ENCODE peak calls at places on chromosomes 3 and 15, in ten cellular contexts. One of them, this sample, is unnamed.

GRCh38 chr3:57555316-57555715 is 758 bp upstream of the PDE12 start:
- DNase-seq in M059J: no peak
- DNase-seq in GM23248: peak
- DNase-seq in iPS-NIHi11: no peak
- DNase-seq in Caki2: no peak
- DNase-seq in caudate nucleus: no peak
- DNase-seq in retina: no peak
- DNase-seq in astrocyte of the cerebellum: no peak
- DNase-seq in stimulated activated CD4-positive, alpha-beta T cell treated with anti-CD3 and anti-CD28 coated beads, Interleukin-1b, Interleukin-23, amount 100 ng/mL, for 24 hours: no peak
- DNase-seq in activated gamma-delta T cell treated with Interleukin-2 at 50 U/mL for 16 hours: no peak
- DNase-seq in this sample: no peak

GRCh38 chr3:134339331-134339730 is 34.9 kb downstream of the AMOTL2 start:
- DNase-seq in M059J: no peak
- DNase-seq in GM23248: no peak
- DNase-seq in iPS-NIHi11: no peak
- DNase-seq in Caki2: no peak
- DNase-seq in caudate nucleus: no peak
- DNase-seq in retina: no peak
- DNase-seq in astrocyte of the cerebellum: no peak
- DNase-seq in stimulated activated CD4-positive, alpha-beta T cell treated with anti-CD3 and anti-CD28 coated beads, Interleukin-1b, Interleukin-23, amount 100 ng/mL, for 24 hours: no peak
- DNase-seq in activated gamma-delta T cell treated with Interleukin-2 at 50 U/mL for 16 hours: no peak
- DNase-seq in this sample: no peak

GRCh38 chr3:66971891-66972551 is 26.1 kb upstream of the KBTBD8 start:
- DNase-seq in M059J: peak
- DNase-seq in GM23248: peak
- DNase-seq in iPS-NIHi11: peak
- DNase-seq in Caki2: peak
- DNase-seq in caudate nucleus: peak
- DNase-seq in retina: peak
- DNase-seq in astrocyte of the cerebellum: peak
- DNase-seq in stimulated activated CD4-positive, alpha-beta T cell treated with anti-CD3 and anti-CD28 coated beads, Interleukin-1b, Interleukin-23, amount 100 ng/mL, for 24 hours: peak
- DNase-seq in activated gamma-delta T cell treated with Interleukin-2 at 50 U/mL for 16 hours: peak
- DNase-seq in this sample: peak

GRCh38 chr3:186200746-186201145 is 91.9 kb upstream of the ETV5 start:
- DNase-seq in M059J: no peak
- DNase-seq in GM23248: no peak
- DNase-seq in iPS-NIHi11: no peak
- DNase-seq in Caki2: no peak
- DNase-seq in caudate nucleus: peak
- DNase-seq in retina: no peak
- DNase-seq in astrocyte of the cerebellum: no peak
- DNase-seq in stimulated activated CD4-positive, alpha-beta T cell treated with anti-CD3 and anti-CD28 coated beads, Interleukin-1b, Interleukin-23, amount 100 ng/mL, for 24 hours: no peak
- DNase-seq in activated gamma-delta T cell treated with Interleukin-2 at 50 U/mL for 16 hours: no peak
- DNase-seq in this sample: peak

GRCh38 chr3:29279276-29279675 is 1.6 kb upstream of the RBMS3 start:
- DNase-seq in M059J: no peak
- DNase-seq in GM23248: no peak
- DNase-seq in iPS-NIHi11: no peak
- DNase-seq in Caki2: no peak
- DNase-seq in caudate nucleus: no peak
- DNase-seq in retina: no peak
- DNase-seq in astrocyte of the cerebellum: no peak
- DNase-seq in stimulated activated CD4-positive, alpha-beta T cell treated with anti-CD3 and anti-CD28 coated beads, Interleukin-1b, Interleukin-23, amount 100 ng/mL, for 24 hours: no peak
- DNase-seq in activated gamma-delta T cell treated with Interleukin-2 at 50 U/mL for 16 hours: no peak
- DNase-seq in this sample: no peak

GRCh38 chr15:33309602-33310276 is 1.0 kb upstream of the RYR3 start:
- DNase-seq in M059J: no peak
- DNase-seq in GM23248: peak
- DNase-seq in iPS-NIHi11: peak
- DNase-seq in Caki2: peak
- DNase-seq in caudate nucleus: peak
- DNase-seq in retina: peak
- DNase-seq in astrocyte of the cerebellum: no peak
- DNase-seq in stimulated activated CD4-positive, alpha-beta T cell treated with anti-CD3 and anti-CD28 coated beads, Interleukin-1b, Interleukin-23, amount 100 ng/mL, for 24 hours: no peak
- DNase-seq in activated gamma-delta T cell treated with Interleukin-2 at 50 U/mL for 16 hours: no peak
- DNase-seq in this sample: peak

GRCh38 chr3:39065197-39065596 is 13.4 kb downstream of the WDR48 start:
- DNase-seq in M059J: peak
- DNase-seq in GM23248: peak
- DNase-seq in iPS-NIHi11: peak
- DNase-seq in Caki2: peak
- DNase-seq in caudate nucleus: no peak
- DNase-seq in retina: no peak
- DNase-seq in astrocyte of the cerebellum: peak
- DNase-seq in stimulated activated CD4-positive, alpha-beta T cell treated with anti-CD3 and anti-CD28 coated beads, Interleukin-1b, Interleukin-23, amount 100 ng/mL, for 24 hours: no peak
- DNase-seq in activated gamma-delta T cell treated with Interleukin-2 at 50 U/mL for 16 hours: peak
- DNase-seq in this sample: no peak

GRCh38 chr3:109413049-109413448 is 75.7 kb upstream of the DPPA4 start:
- DNase-seq in M059J: peak
- DNase-seq in GM23248: no peak
- DNase-seq in iPS-NIHi11: no peak
- DNase-seq in Caki2: no peak
- DNase-seq in caudate nucleus: no peak
- DNase-seq in retina: no peak
- DNase-seq in astrocyte of the cerebellum: no peak
- DNase-seq in stimulated activated CD4-positive, alpha-beta T cell treated with anti-CD3 and anti-CD28 coated beads, Interleukin-1b, Interleukin-23, amount 100 ng/mL, for 24 hours: no peak
- DNase-seq in activated gamma-delta T cell treated with Interleukin-2 at 50 U/mL for 16 hours: no peak
- DNase-seq in this sample: no peak

GRCh38 chr15:51982013-51982769 is 10.6 kb upstream of the LEO1 start:
- DNase-seq in M059J: peak
- DNase-seq in GM23248: peak
- DNase-seq in iPS-NIHi11: peak
- DNase-seq in Caki2: peak
- DNase-seq in caudate nucleus: no peak
- DNase-seq in retina: no peak
- DNase-seq in astrocyte of the cerebellum: peak
- DNase-seq in stimulated activated CD4-positive, alpha-beta T cell treated with anti-CD3 and anti-CD28 coated beads, Interleukin-1b, Interleukin-23, amount 100 ng/mL, for 24 hours: no peak
- DNase-seq in activated gamma-delta T cell treated with Interleukin-2 at 50 U/mL for 16 hours: no peak
- DNase-seq in this sample: peak

GRCh38 chr15:66763186-66764066 is 61.4 kb downstream of the SMAD6 start:
- DNase-seq in M059J: peak
- DNase-seq in GM23248: peak
- DNase-seq in iPS-NIHi11: no peak
- DNase-seq in Caki2: peak
- DNase-seq in caudate nucleus: peak
- DNase-seq in retina: no peak
- DNase-seq in astrocyte of the cerebellum: no peak
- DNase-seq in stimulated activated CD4-positive, alpha-beta T cell treated with anti-CD3 and anti-CD28 coated beads, Interleukin-1b, Interleukin-23, amount 100 ng/mL, for 24 hours: no peak
- DNase-seq in activated gamma-delta T cell treated with Interleukin-2 at 50 U/mL for 16 hours: no peak
- DNase-seq in this sample: no peak

GRCh38 chr3:71530903-71531535 is 52.5 kb downstream of the FOXP1 start:
- DNase-seq in M059J: no peak
- DNase-seq in GM23248: no peak
- DNase-seq in iPS-NIHi11: peak
- DNase-seq in Caki2: no peak
- DNase-seq in caudate nucleus: no peak
- DNase-seq in retina: peak
- DNase-seq in astrocyte of the cerebellum: no peak
- DNase-seq in stimulated activated CD4-positive, alpha-beta T cell treated with anti-CD3 and anti-CD28 coated beads, Interleukin-1b, Interleukin-23, amount 100 ng/mL, for 24 hours: no peak
- DNase-seq in activated gamma-delta T cell treated with Interleukin-2 at 50 U/mL for 16 hours: no peak
- DNase-seq in this sample: no peak

GRCh38 chr15:35757790-35758189 is 211.8 kb upstream of the DPH6 start:
- DNase-seq in M059J: no peak
- DNase-seq in GM23248: no peak
- DNase-seq in iPS-NIHi11: no peak
- DNase-seq in Caki2: no peak
- DNase-seq in caudate nucleus: no peak
- DNase-seq in retina: no peak
- DNase-seq in astrocyte of the cerebellum: no peak
- DNase-seq in stimulated activated CD4-positive, alpha-beta T cell treated with anti-CD3 and anti-CD28 coated beads, Interleukin-1b, Interleukin-23, amount 100 ng/mL, for 24 hours: no peak
- DNase-seq in activated gamma-delta T cell treated with Interleukin-2 at 50 U/mL for 16 hours: no peak
- DNase-seq in this sample: no peak

GRCh38 chr15:70704731-70705130 is 58.6 kb downstream of the UACA start:
- DNase-seq in M059J: no peak
- DNase-seq in GM23248: no peak
- DNase-seq in iPS-NIHi11: no peak
- DNase-seq in Caki2: no peak
- DNase-seq in caudate nucleus: no peak
- DNase-seq in retina: no peak
- DNase-seq in astrocyte of the cerebellum: no peak
- DNase-seq in stimulated activated CD4-positive, alpha-beta T cell treated with anti-CD3 and anti-CD28 coated beads, Interleukin-1b, Interleukin-23, amount 100 ng/mL, for 24 hours: no peak
- DNase-seq in activated gamma-delta T cell treated with Interleukin-2 at 50 U/mL for 16 hours: no peak
- DNase-seq in this sample: no peak

GRCh38 chr3:170021083-170021482 is 16.7 kb upstream of the GPR160 start:
- DNase-seq in M059J: no peak
- DNase-seq in GM23248: peak
- DNase-seq in iPS-NIHi11: peak
- DNase-seq in Caki2: no peak
- DNase-seq in caudate nucleus: no peak
- DNase-seq in retina: no peak
- DNase-seq in astrocyte of the cerebellum: no peak
- DNase-seq in stimulated activated CD4-positive, alpha-beta T cell treated with anti-CD3 and anti-CD28 coated beads, Interleukin-1b, Interleukin-23, amount 100 ng/mL, for 24 hours: no peak
- DNase-seq in activated gamma-delta T cell treated with Interleukin-2 at 50 U/mL for 16 hours: no peak
- DNase-seq in this sample: no peak

GRCh38 chr3:192869131-192870027 is 48.3 kb downstream of the MB21D2 start:
- DNase-seq in M059J: peak
- DNase-seq in GM23248: peak
- DNase-seq in iPS-NIHi11: no peak
- DNase-seq in Caki2: no peak
- DNase-seq in caudate nucleus: no peak
- DNase-seq in retina: no peak
- DNase-seq in astrocyte of the cerebellum: no peak
- DNase-seq in stimulated activated CD4-positive, alpha-beta T cell treated with anti-CD3 and anti-CD28 coated beads, Interleukin-1b, Interleukin-23, amount 100 ng/mL, for 24 hours: no peak
- DNase-seq in activated gamma-delta T cell treated with Interleukin-2 at 50 U/mL for 16 hours: no peak
- DNase-seq in this sample: peak

GRCh38 chr3:148911173-148911572 is 46.1 kb downstream of the CPA3 start:
- DNase-seq in M059J: peak
- DNase-seq in GM23248: no peak
- DNase-seq in iPS-NIHi11: no peak
- DNase-seq in Caki2: peak
- DNase-seq in caudate nucleus: no peak
- DNase-seq in retina: no peak
- DNase-seq in astrocyte of the cerebellum: no peak
- DNase-seq in stimulated activated CD4-positive, alpha-beta T cell treated with anti-CD3 and anti-CD28 coated beads, Interleukin-1b, Interleukin-23, amount 100 ng/mL, for 24 hours: no peak
- DNase-seq in activated gamma-delta T cell treated with Interleukin-2 at 50 U/mL for 16 hours: no peak
- DNase-seq in this sample: no peak

GRCh38 chr3:5294360-5294759 is 106.9 kb downstream of the EDEM1 start:
- DNase-seq in M059J: peak
- DNase-seq in GM23248: peak
- DNase-seq in iPS-NIHi11: no peak
- DNase-seq in Caki2: no peak
- DNase-seq in caudate nucleus: no peak
- DNase-seq in retina: no peak
- DNase-seq in astrocyte of the cerebellum: no peak
- DNase-seq in stimulated activated CD4-positive, alpha-beta T cell treated with anti-CD3 and anti-CD28 coated beads, Interleukin-1b, Interleukin-23, amount 100 ng/mL, for 24 hours: no peak
- DNase-seq in activated gamma-delta T cell treated with Interleukin-2 at 50 U/mL for 16 hours: no peak
- DNase-seq in this sample: no peak

GRCh38 chr3:62888180-62888579 is 13.0 kb upstream of the CADPS start:
- DNase-seq in M059J: no peak
- DNase-seq in GM23248: no peak
- DNase-seq in iPS-NIHi11: peak
- DNase-seq in Caki2: no peak
- DNase-seq in caudate nucleus: no peak
- DNase-seq in retina: peak
- DNase-seq in astrocyte of the cerebellum: no peak
- DNase-seq in stimulated activated CD4-positive, alpha-beta T cell treated with anti-CD3 and anti-CD28 coated beads, Interleukin-1b, Interleukin-23, amount 100 ng/mL, for 24 hours: no peak
- DNase-seq in activated gamma-delta T cell treated with Interleukin-2 at 50 U/mL for 16 hours: no peak
- DNase-seq in this sample: peak

GRCh38 chr15:62592920-62593319 is 427.8 kb upstream of the C2CD4B start:
- DNase-seq in M059J: no peak
- DNase-seq in GM23248: no peak
- DNase-seq in iPS-NIHi11: no peak
- DNase-seq in Caki2: no peak
- DNase-seq in caudate nucleus: no peak
- DNase-seq in retina: no peak
- DNase-seq in astrocyte of the cerebellum: no peak
- DNase-seq in stimulated activated CD4-positive, alpha-beta T cell treated with anti-CD3 and anti-CD28 coated beads, Interleukin-1b, Interleukin-23, amount 100 ng/mL, for 24 hours: no peak
- DNase-seq in activated gamma-delta T cell treated with Interleukin-2 at 50 U/mL for 16 hours: no peak
- DNase-seq in this sample: no peak

This sample was measured in occipital lobe.